ENCODE peak calls at places on chromosomes 11 and 22, in six cellular contexts. M, L, W, U, N and C are unnamed samples.

GRCh38 chr11:18853086-18853720 is 61.6 kb upstream of the PTPN5 start:
- DNase-seq in U (no peak), M (peak; percentile 13), W (no peak), N (peak; percentile 7), L (peak; percentile 10), C (no peak)

GRCh38 chr11:10498022-10498400 is 42.9 kb downstream of the AMPD3 start:
- DNase-seq in N (no peak), U (no peak), W (no peak), L (no peak), M (no peak), C (no peak)

GRCh38 chr11:121513807-121514206 is 61.0 kb upstream of the SORL1-AS1 start:
- DNase-seq in L (no peak), M (no peak), U (no peak), N (no peak), W (no peak), C (no peak)

GRCh38 chr11:132312616-132313210 is 942.3 kb downstream of the NTM start:
- DNase-seq in L (no peak), M (peak; percentile 52), W (no peak), N (peak; percentile 24), U (no peak), C (peak; percentile 8)

GRCh38 chr11:118975771-118976709 is 4.5 kb downstream of the FOXR1 start:
- DNase-seq in N (no peak), M (no peak), W (no peak), L (no peak), U (no peak), C (no peak)

GRCh38 chr11:28401446-28401845 is 293.3 kb downstream of the METTL15 start:
- DNase-seq in U (no peak), M (no peak), N (no peak), L (no peak), W (no peak), C (no peak)

GRCh38 chr11:11422291-11423128 is 69.5 kb upstream of the CSNK2A3 start:
- DNase-seq in M (no peak), W (no peak), L (no peak), U (no peak), N (no peak), C (no peak)

GRCh38 chr11:43984039-43984438 is 41.6 kb downstream of the C11orf96 start:
- DNase-seq in N (no peak), L (no peak), W (no peak), U (no peak), M (no peak), C (no peak)

GRCh38 chr22:40414306-40414705 is 43.9 kb downstream of the SGSM3 start:
- DNase-seq in L (no peak), U (no peak), N (no peak), M (no peak), W (no peak), C (no peak)

GRCh38 chr11:81033779-81034550 is 1593.1 kb upstream of the TENM4 start:
- DNase-seq in W (no peak), U (no peak), M (no peak), L (no peak), N (no peak), C (no peak)

GRCh38 chr22:48199667-48200066 is 1437.2 kb downstream of the TBC1D22A start:
- DNase-seq in M (no peak), N (no peak), W (no peak), L (no peak), U (no peak), C (no peak)

GRCh38 chr11:114790910-114791309 is 112.6 kb downstream of the NXPE2 start:
- DNase-seq in N (no peak), L (no peak), W (no peak), M (no peak), U (no peak), C (no peak)

GRCh38 chr22:24695958-24696511 is 78.5 kb downstream of the PIWIL3 start:
- DNase-seq in U (no peak), W (no peak), N (no peak), M (no peak), L (no peak), C (no peak)

GRCh38 chr22:45717787-45718186 is 46.2 kb downstream of the ATXN10 start:
- DNase-seq in L (no peak), W (no peak), M (no peak), U (no peak), N (no peak), C (no peak)

GRCh38 chr22:42939941-42940653 is 74.9 kb downstream of the PACSIN2 start:
- DNase-seq in W (no peak), M (no peak), U (no peak), N (no peak), L (peak; percentile 83), C (peak; percentile 70)

GRCh38 chr11:27242591-27242990 is 120.4 kb downstream of the CCDC34 start:
- DNase-seq in M (no peak), L (no peak), N (no peak), U (no peak), W (no peak), C (peak; percentile 64)

GRCh38 chr11:28606930-28607329 is 498.7 kb downstream of the METTL15 start:
- DNase-seq in U (no peak), N (no peak), M (no peak), L (no peak), W (no peak), C (peak; percentile 30)

GRCh38 chr11:73275381-73275750 is 3.2 kb downstream of the P2RY6 start:
- DNase-seq in L (no peak), M (no peak), N (no peak), W (no peak), U (peak; percentile 53), C (no peak)

GRCh38 chr11:79314906-79315689 is 125.7 kb downstream of the TENM4 start:
- DNase-seq in M (no peak), W (no peak), U (no peak), N (peak; percentile 52), L (no peak), C (no peak)

GRCh38 chr11:65261591-65262380 is at the start of gene POLA2:
- DNase-seq in U (peak; percentile 99), M (peak; percentile 99), W (peak; percentile 98), N (peak; percentile 96), L (peak; percentile 96), C (peak; percentile 77)

GRCh38 chr11:76577199-76577920 is 93.2 kb downstream of the LRRC32 start:
- DNase-seq in W (no peak), N (no peak), U (peak; percentile 82), L (no peak), M (no peak), C (no peak)

GRCh38 chr11:69512790-69513189 is 31.3 kb downstream of the LINC01488 start:
- DNase-seq in L (no peak), U (peak; percentile 76), W (no peak), N (no peak), M (no peak), C (no peak)